ENCODE peak calls at places on chromosomes 11 and 22, in six cellular contexts. P is right lobe of liver, D is heart left ventricle, S is A549, A is spleen, H is tibial nerve. N is an unnamed sample. For H3K4me1, the result is how much of the 10 kb centered on the place peaks cover.

GRCh38 chr22:25352294-25352680 is 132.8 kb downstream of the CRYBB2 start:
- DNase-seq in P (no peak), D (peak), S (no peak), A (no peak), H (no peak), N (no peak)

GRCh38 chr22:28846994-28847393 is 36.4 kb upstream of the ZNRF3 start:
- DNase-seq in P (no peak), D (no peak), S (no peak), A (no peak), H (no peak), N (no peak)

GRCh38 chr11:116727990-116728389 is 44.8 kb downstream of the BUD13 start:
- DNase-seq in P (no peak), D (no peak), S (no peak), A (peak), H (no peak), N (no peak)

GRCh38 chr11:109229682-109230081 is 192.3 kb upstream of the C11orf87 start:
- DNase-seq in P (no peak), D (no peak), S (no peak), A (no peak), H (no peak), N (no peak)

GRCh38 chr11:44128729-44129128 is 33.3 kb downstream of the EXT2 start:
- DNase-seq in P (no peak), D (no peak), S (no peak), A (no peak), H (no peak), N (no peak)

GRCh38 chr11:57544566-57544965 is 7.2 kb downstream of the SMTNL1 start:
- DNase-seq in P (no peak), D (no peak), S (no peak), A (no peak), H (no peak), N (no peak)

GRCh38 chr22:30689622-30690021 is 5.1 kb upstream of the OSBP2 start:
- DNase-seq in P (no peak), D (no peak), S (no peak), A (no peak), H (no peak), N (no peak)

GRCh38 chr11:15346907-15347306 is 232.2 kb downstream of the INSC start:
- DNase-seq in P (no peak), D (no peak), S (no peak), A (no peak), H (no peak), N (no peak)

GRCh38 chr22:45503071-45503815 is 560 bp downstream of the FBLN1 start:
- DNase-seq in P (no peak), D (no peak), S (no peak), A (no peak), H (no peak), N (no peak)

GRCh38 chr11:35990170-35990569 is 46.3 kb downstream of the LDLRAD3 start:
- DNase-seq in P (no peak), D (no peak), S (no peak), A (no peak), H (no peak), N (no peak)
- TF ChIP-seq CTCF in P (no peak), D (no peak), S (no peak), A (no peak), H (no peak), N (no peak)

GRCh38 chr22:26551568-26551967 is 38.4 kb downstream of the TPST2 start:
- DNase-seq in P (no peak), D (no peak), S (no peak), A (no peak), H (no peak), N (no peak)
- H3K4me1 ChIP-seq in P (half or more), D (under half), S (under half), A (under half), H (under half), N (under half)

GRCh38 chr11:27472398-27473016 is at the start of gene LGR4:
- DNase-seq in P (peak), D (peak), S (peak), A (peak), H (peak), N (peak)
- TF ChIP-seq POLR2A in P (peak), D (no peak), S (peak), A (peak), H (peak), N (peak)

DNA sequence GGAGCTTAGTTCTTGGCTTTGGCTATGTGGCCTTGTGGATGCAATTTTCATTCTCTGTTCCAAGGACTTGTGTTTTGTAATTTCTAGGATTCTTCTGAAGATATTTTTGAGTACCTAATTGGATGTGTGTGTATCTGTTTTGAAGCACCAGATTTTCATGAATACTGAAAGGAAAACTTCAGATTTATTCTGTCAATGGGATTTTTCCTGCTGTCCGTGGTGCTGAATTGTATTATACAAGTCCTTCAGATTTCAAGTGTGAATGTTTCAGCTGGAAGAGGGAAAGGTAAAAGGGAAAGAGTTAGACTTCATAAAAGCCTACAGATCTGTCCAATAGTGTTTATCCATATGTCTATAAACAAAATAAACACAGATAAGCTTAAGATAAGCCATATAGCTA is 18.2 kb upstream of the SYN3 start:
- DNase-seq in P (no peak), D (no peak), S (no peak), A (no peak), H (no peak), N (no peak)
- TF ChIP-seq CTCF in P (no peak), D (no peak), S (no peak), A (no peak), H (no peak), N (no peak)

GRCh38 chr11:64743591-64744543 is at the start of gene RASGRP2:
- DNase-seq in P (peak), D (peak), S (peak), A (peak), H (peak), N (peak)
- H3K4me1 ChIP-seq in P (under half), D (under half), S (under half), A (under half), H (under half), N (under half)